ENCODE peak calls at places on chromosomes 12 and 14, in eight cellular contexts. One of them, this sample, is unnamed.

GRCh38 chr12:39533951-39534350 is 85.7 kb downstream of the ABCD2 start:
- DNase-seq in CD8-positive, alpha-beta T cell: no peak
- DNase-seq in GM23338: no peak
- DNase-seq in sigmoid colon: no peak
- DNase-seq in astrocyte of the spinal cord: no peak
- DNase-seq in tibial nerve: no peak
- DNase-seq in mesothelial cell of epicardium: no peak
- DNase-seq in IMR-90: no peak
- DNase-seq in this sample: no peak

GRCh38 chr12:131454418-131455217 is 256.3 kb upstream of the SFSWAP start:
- DNase-seq in GM23338: peak; percentile 83
- DNase-seq in astrocyte of the spinal cord: no peak
- DNase-seq in IMR-90: no peak
- DNase-seq in sigmoid colon: no peak
- DNase-seq in CD8-positive, alpha-beta T cell: no peak
- DNase-seq in mesothelial cell of epicardium: no peak
- DNase-seq in tibial nerve: no peak
- DNase-seq in this sample: peak; percentile 37

GRCh38 chr12:33562401-33562800 is 122.8 kb upstream of the SYT10 start:
- DNase-seq in tibial nerve: no peak
- DNase-seq in mesothelial cell of epicardium: no peak
- DNase-seq in GM23338: no peak
- DNase-seq in astrocyte of the spinal cord: no peak
- DNase-seq in IMR-90: no peak
- DNase-seq in sigmoid colon: no peak
- DNase-seq in CD8-positive, alpha-beta T cell: no peak
- DNase-seq in this sample: no peak

GRCh38 chr14:104421401-104421821 is 158.2 kb upstream of the C14orf180 start:
- DNase-seq in CD8-positive, alpha-beta T cell: no peak
- DNase-seq in GM23338: no peak
- DNase-seq in astrocyte of the spinal cord: no peak
- DNase-seq in mesothelial cell of epicardium: no peak
- DNase-seq in sigmoid colon: peak; percentile 53
- DNase-seq in IMR-90: no peak
- DNase-seq in tibial nerve: no peak
- DNase-seq in this sample: no peak

GRCh38 chr14:34324363-34324795 is 137.7 kb downstream of the SPTSSA start:
- DNase-seq in astrocyte of the spinal cord: peak; percentile 50
- DNase-seq in tibial nerve: no peak
- DNase-seq in IMR-90: peak; percentile 26
- DNase-seq in GM23338: peak; percentile 69
- DNase-seq in CD8-positive, alpha-beta T cell: no peak
- DNase-seq in mesothelial cell of epicardium: no peak
- DNase-seq in sigmoid colon: no peak
- DNase-seq in this sample: no peak

GRCh38 chr14:76456200-76456599 is 80.3 kb downstream of the ESRRB start:
- DNase-seq in tibial nerve: no peak
- DNase-seq in astrocyte of the spinal cord: no peak
- DNase-seq in IMR-90: peak; percentile 8
- DNase-seq in sigmoid colon: no peak
- DNase-seq in GM23338: peak; percentile 89
- DNase-seq in mesothelial cell of epicardium: no peak
- DNase-seq in CD8-positive, alpha-beta T cell: no peak
- DNase-seq in this sample: no peak

GRCh38 chr14:60632257-60632656 is 17.0 kb downstream of the SIX1 start:
- DNase-seq in tibial nerve: no peak
- DNase-seq in CD8-positive, alpha-beta T cell: no peak
- DNase-seq in sigmoid colon: no peak
- DNase-seq in mesothelial cell of epicardium: no peak
- DNase-seq in GM23338: no peak
- DNase-seq in astrocyte of the spinal cord: no peak
- DNase-seq in IMR-90: no peak
- DNase-seq in this sample: no peak

GRCh38 chr12:131929530-131930456 is 717 bp downstream of the PUS1 start:
- DNase-seq in GM23338: no peak
- DNase-seq in tibial nerve: no peak
- DNase-seq in CD8-positive, alpha-beta T cell: no peak
- DNase-seq in sigmoid colon: peak; percentile 68
- DNase-seq in IMR-90: peak; percentile 10
- DNase-seq in astrocyte of the spinal cord: no peak
- DNase-seq in mesothelial cell of epicardium: peak; percentile 54
- DNase-seq in this sample: no peak

GRCh38 chr12:31482816-31483215 is 108.1 kb downstream of the DENND5B start:
- DNase-seq in GM23338: no peak
- DNase-seq in mesothelial cell of epicardium: no peak
- DNase-seq in tibial nerve: no peak
- DNase-seq in CD8-positive, alpha-beta T cell: no peak
- DNase-seq in astrocyte of the spinal cord: peak; percentile 44
- DNase-seq in IMR-90: peak; percentile 51
- DNase-seq in sigmoid colon: no peak
- DNase-seq in this sample: no peak

GRCh38 chr14:22319526-22320352 is 269.3 kb downstream of the DAD1 start:
- DNase-seq in GM23338: peak; percentile 76
- DNase-seq in tibial nerve: peak; percentile 48
- DNase-seq in IMR-90: peak; percentile 61
- DNase-seq in mesothelial cell of epicardium: no peak
- DNase-seq in sigmoid colon: peak; percentile 72
- DNase-seq in astrocyte of the spinal cord: peak; percentile 81
- DNase-seq in CD8-positive, alpha-beta T cell: no peak
- DNase-seq in this sample: peak; percentile 53

GRCh38 chr14:104390221-104390931 is 189.2 kb upstream of the C14orf180 start:
- DNase-seq in IMR-90: no peak
- DNase-seq in sigmoid colon: peak; percentile 45
- DNase-seq in GM23338: no peak
- DNase-seq in CD8-positive, alpha-beta T cell: no peak
- DNase-seq in tibial nerve: no peak
- DNase-seq in mesothelial cell of epicardium: peak; percentile 33
- DNase-seq in astrocyte of the spinal cord: no peak
- DNase-seq in this sample: no peak

GRCh38 chr14:34580381-34580780 is 40.9 kb upstream of the EAPP start:
- DNase-seq in mesothelial cell of epicardium: no peak
- DNase-seq in GM23338: no peak
- DNase-seq in IMR-90: no peak
- DNase-seq in astrocyte of the spinal cord: no peak
- DNase-seq in tibial nerve: no peak
- DNase-seq in sigmoid colon: peak; percentile 43
- DNase-seq in CD8-positive, alpha-beta T cell: no peak
- DNase-seq in this sample: no peak

GRCh38 chr12:108468149-108468968 is 46.7 kb upstream of the FICD start:
- DNase-seq in IMR-90: peak; percentile 20
- DNase-seq in tibial nerve: no peak
- DNase-seq in GM23338: peak; percentile 84
- DNase-seq in astrocyte of the spinal cord: peak; percentile 33
- DNase-seq in sigmoid colon: no peak
- DNase-seq in mesothelial cell of epicardium: no peak
- DNase-seq in CD8-positive, alpha-beta T cell: no peak
- DNase-seq in this sample: no peak

GRCh38 chr14:24132061-24132685 is 1.7 kb downstream of the FITM1 start:
- DNase-seq in mesothelial cell of epicardium: no peak
- DNase-seq in sigmoid colon: no peak
- DNase-seq in CD8-positive, alpha-beta T cell: no peak
- DNase-seq in tibial nerve: no peak
- DNase-seq in IMR-90: no peak
- DNase-seq in astrocyte of the spinal cord: no peak
- DNase-seq in GM23338: no peak
- DNase-seq in this sample: no peak

GRCh38 chr14:57982802-57983201 is 116.9 kb upstream of the SLC35F4 start:
- DNase-seq in mesothelial cell of epicardium: no peak
- DNase-seq in astrocyte of the spinal cord: no peak
- DNase-seq in CD8-positive, alpha-beta T cell: no peak
- DNase-seq in GM23338: no peak
- DNase-seq in tibial nerve: no peak
- DNase-seq in sigmoid colon: no peak
- DNase-seq in IMR-90: no peak
- DNase-seq in this sample: no peak

GRCh38 chr14:60845523-60845922 is 111.0 kb downstream of the MNAT1 start:
- DNase-seq in sigmoid colon: no peak
- DNase-seq in mesothelial cell of epicardium: no peak
- DNase-seq in IMR-90: no peak
- DNase-seq in GM23338: no peak
- DNase-seq in astrocyte of the spinal cord: no peak
- DNase-seq in tibial nerve: no peak
- DNase-seq in CD8-positive, alpha-beta T cell: no peak
- DNase-seq in this sample: peak; percentile 25

GRCh38 chr14:54854181-54854580 is 48.4 kb downstream of the GCH1 start:
- DNase-seq in astrocyte of the spinal cord: no peak
- DNase-seq in sigmoid colon: no peak
- DNase-seq in CD8-positive, alpha-beta T cell: no peak
- DNase-seq in tibial nerve: no peak
- DNase-seq in mesothelial cell of epicardium: no peak
- DNase-seq in IMR-90: no peak
- DNase-seq in GM23338: peak; percentile 78
- DNase-seq in this sample: no peak

GRCh38 chr14:23366163-23366921 is 1.4 kb upstream of the EFS start:
- DNase-seq in tibial nerve: peak; percentile 62
- DNase-seq in IMR-90: peak; percentile 72
- DNase-seq in astrocyte of the spinal cord: peak; percentile 49
- DNase-seq in CD8-positive, alpha-beta T cell: no peak
- DNase-seq in sigmoid colon: peak; percentile 90
- DNase-seq in GM23338: peak; percentile 94
- DNase-seq in mesothelial cell of epicardium: peak; percentile 88
- DNase-seq in this sample: no peak

GRCh38 chr14:50425816-50426215 is 29.1 kb upstream of the CDKL1 start:
- DNase-seq in GM23338: no peak
- DNase-seq in mesothelial cell of epicardium: no peak
- DNase-seq in astrocyte of the spinal cord: peak; percentile 72
- DNase-seq in IMR-90: peak; percentile 69
- DNase-seq in CD8-positive, alpha-beta T cell: no peak
- DNase-seq in sigmoid colon: no peak
- DNase-seq in tibial nerve: no peak
- DNase-seq in this sample: no peak

GRCh38 chr14:53226553-53226952 is 73.4 kb upstream of the DDHD1 start:
- DNase-seq in IMR-90: peak; percentile 42
- DNase-seq in sigmoid colon: no peak
- DNase-seq in tibial nerve: no peak
- DNase-seq in CD8-positive, alpha-beta T cell: no peak
- DNase-seq in GM23338: no peak
- DNase-seq in mesothelial cell of epicardium: no peak
- DNase-seq in astrocyte of the spinal cord: no peak
- DNase-seq in this sample: no peak

GRCh38 chr12:25970082-25970481 is 11.6 kb downstream of the RASSF8 start:
- DNase-seq in tibial nerve: no peak
- DNase-seq in mesothelial cell of epicardium: no peak
- DNase-seq in CD8-positive, alpha-beta T cell: no peak
- DNase-seq in astrocyte of the spinal cord: peak; percentile 23
- DNase-seq in GM23338: no peak
- DNase-seq in IMR-90: no peak
- DNase-seq in sigmoid colon: no peak
- DNase-seq in this sample: no peak

GRCh38 chr12:113461666-113462065 is 10.0 kb downstream of the LHX5 start:
- DNase-seq in IMR-90: no peak
- DNase-seq in tibial nerve: no peak
- DNase-seq in astrocyte of the spinal cord: no peak
- DNase-seq in sigmoid colon: no peak
- DNase-seq in mesothelial cell of epicardium: no peak
- DNase-seq in GM23338: peak; percentile 82
- DNase-seq in CD8-positive, alpha-beta T cell: no peak
- DNase-seq in this sample: no peak

GRCh38 chr14:86052868-86053267 is 522.9 kb downstream of the FLRT2 start:
- DNase-seq in IMR-90: no peak
- DNase-seq in mesothelial cell of epicardium: no peak
- DNase-seq in GM23338: no peak
- DNase-seq in tibial nerve: no peak
- DNase-seq in sigmoid colon: no peak
- DNase-seq in astrocyte of the spinal cord: no peak
- DNase-seq in CD8-positive, alpha-beta T cell: no peak
- DNase-seq in this sample: no peak

GRCh38 chr12:19772776-19773175 is 333.5 kb downstream of the AEBP2 start:
- DNase-seq in tibial nerve: no peak
- DNase-seq in CD8-positive, alpha-beta T cell: no peak
- DNase-seq in mesothelial cell of epicardium: no peak
- DNase-seq in IMR-90: no peak
- DNase-seq in GM23338: no peak
- DNase-seq in sigmoid colon: no peak
- DNase-seq in astrocyte of the spinal cord: no peak
- DNase-seq in this sample: no peak

GRCh38 chr12:19775241-19775640 is 335.9 kb downstream of the AEBP2 start:
- DNase-seq in sigmoid colon: no peak
- DNase-seq in GM23338: no peak
- DNase-seq in CD8-positive, alpha-beta T cell: no peak
- DNase-seq in tibial nerve: no peak
- DNase-seq in IMR-90: no peak
- DNase-seq in astrocyte of the spinal cord: no peak
- DNase-seq in mesothelial cell of epicardium: no peak
- DNase-seq in this sample: no peak

GRCh38 chr12:19771858-19772257 is 332.6 kb downstream of the AEBP2 start:
- DNase-seq in GM23338: peak; percentile 32
- DNase-seq in IMR-90: peak; percentile 82
- DNase-seq in CD8-positive, alpha-beta T cell: no peak
- DNase-seq in mesothelial cell of epicardium: no peak
- DNase-seq in sigmoid colon: no peak
- DNase-seq in tibial nerve: no peak
- DNase-seq in astrocyte of the spinal cord: peak; percentile 92
- DNase-seq in this sample: no peak
- TF ChIP-seq CTCF in GM23338: no peak
- TF ChIP-seq CTCF in IMR-90: no peak
- TF ChIP-seq CTCF in CD8-positive, alpha-beta T cell: no peak
- TF ChIP-seq CTCF in mesothelial cell of epicardium: no peak
- TF ChIP-seq CTCF in sigmoid colon: no peak
- TF ChIP-seq CTCF in tibial nerve: no peak
- TF ChIP-seq CTCF in astrocyte of the spinal cord: peak; percentile 7
- TF ChIP-seq CTCF in this sample: no peak

GRCh38 chr12:87274594-87275245 is 754.5 kb downstream of the C12orf50 start:
- DNase-seq in CD8-positive, alpha-beta T cell: no peak
- DNase-seq in astrocyte of the spinal cord: peak; percentile 43
- DNase-seq in IMR-90: peak; percentile 38
- DNase-seq in tibial nerve: no peak
- DNase-seq in GM23338: peak; percentile 80
- DNase-seq in mesothelial cell of epicardium: no peak
- DNase-seq in sigmoid colon: no peak
- DNase-seq in this sample: no peak
- TF ChIP-seq CTCF in CD8-positive, alpha-beta T cell: no peak
- TF ChIP-seq CTCF in astrocyte of the spinal cord: peak; percentile 71
- TF ChIP-seq CTCF in IMR-90: peak; percentile 45
- TF ChIP-seq CTCF in tibial nerve: peak; percentile 23
- TF ChIP-seq CTCF in GM23338: peak; percentile 61
- TF ChIP-seq CTCF in mesothelial cell of epicardium: peak; percentile 59
- TF ChIP-seq CTCF in sigmoid colon: no peak
- TF ChIP-seq CTCF in this sample: peak; percentile 28

DNA sequence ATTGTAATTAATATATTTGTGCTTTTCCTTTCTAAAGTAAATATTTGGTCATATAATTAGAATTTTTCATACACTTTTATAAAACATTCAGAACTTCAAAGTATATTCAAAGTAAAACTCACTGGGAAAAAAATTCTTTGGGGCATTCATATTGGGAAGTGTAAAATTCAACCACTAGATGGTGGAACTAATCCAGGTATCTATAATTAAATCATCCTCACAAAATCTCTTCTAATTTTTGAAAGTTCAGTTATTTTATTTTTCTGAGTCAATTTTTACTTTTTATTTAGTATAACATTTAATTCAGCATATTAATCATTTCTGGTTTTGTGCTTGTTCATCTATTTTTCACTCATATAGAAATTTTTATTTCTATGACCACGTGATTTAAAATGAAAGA is 81.0 kb downstream of the NTS start:
- DNase-seq in tibial nerve: no peak
- DNase-seq in mesothelial cell of epicardium: no peak
- DNase-seq in sigmoid colon: no peak
- DNase-seq in IMR-90: no peak
- DNase-seq in CD8-positive, alpha-beta T cell: no peak
- DNase-seq in GM23338: peak; percentile 25
- DNase-seq in astrocyte of the spinal cord: peak; percentile 18
- DNase-seq in this sample: no peak
- TF ChIP-seq CTCF in tibial nerve: no peak
- TF ChIP-seq CTCF in mesothelial cell of epicardium: peak; percentile 63
- TF ChIP-seq CTCF in sigmoid colon: no peak
- TF ChIP-seq CTCF in IMR-90: peak; percentile 38
- TF ChIP-seq CTCF in CD8-positive, alpha-beta T cell: no peak
- TF ChIP-seq CTCF in GM23338: no peak
- TF ChIP-seq CTCF in astrocyte of the spinal cord: peak; percentile 4
- TF ChIP-seq CTCF in this sample: no peak

GRCh38 chr12:401235-402126 is at the start of gene CCDC77:
- DNase-seq in CD8-positive, alpha-beta T cell: peak; percentile 92
- DNase-seq in tibial nerve: peak; percentile 78
- DNase-seq in sigmoid colon: peak; percentile 95
- DNase-seq in mesothelial cell of epicardium: peak; percentile 96
- DNase-seq in IMR-90: peak; percentile 88
- DNase-seq in GM23338: peak; percentile 97
- DNase-seq in astrocyte of the spinal cord: peak; percentile 90
- DNase-seq in this sample: peak; percentile 82
- TF ChIP-seq CTCF in CD8-positive, alpha-beta T cell: peak; percentile 40
- TF ChIP-seq CTCF in tibial nerve: peak; percentile 31
- TF ChIP-seq CTCF in sigmoid colon: no peak
- TF ChIP-seq CTCF in mesothelial cell of epicardium: no peak
- TF ChIP-seq CTCF in IMR-90: peak; percentile 33
- TF ChIP-seq CTCF in GM23338: peak; percentile 29
- TF ChIP-seq CTCF in astrocyte of the spinal cord: peak; percentile 35
- TF ChIP-seq CTCF in this sample: peak; percentile 24